ENCODE peak calls at places on chromosomes 2 and 18, in five cellular contexts. One of them, this sample, is unnamed.

GRCh38 chr2:150085478-150085877 is 402.0 kb downstream of the RND3 start:
- DNase-seq in neuronal stem cell: no peak
- DNase-seq in right cardiac atrium: no peak
- DNase-seq in keratinocyte: no peak
- DNase-seq in naive thymus-derived CD4-positive, alpha-beta T cell: no peak
- DNase-seq in this sample: no peak

GRCh38 chr2:112869258-112869842 is 32.8 kb upstream of the IL1B start:
- DNase-seq in neuronal stem cell: no peak
- DNase-seq in right cardiac atrium: peak; percentile 93
- DNase-seq in keratinocyte: peak; percentile 99
- DNase-seq in naive thymus-derived CD4-positive, alpha-beta T cell: no peak
- DNase-seq in this sample: no peak

GRCh38 chr2:204604061-204604460 is 58.8 kb downstream of the PARD3B start:
- DNase-seq in neuronal stem cell: no peak
- DNase-seq in right cardiac atrium: no peak
- DNase-seq in keratinocyte: no peak
- DNase-seq in naive thymus-derived CD4-positive, alpha-beta T cell: no peak
- DNase-seq in this sample: no peak

GRCh38 chr2:134527398-134527797 is 191.4 kb downstream of the TMEM163 start:
- DNase-seq in neuronal stem cell: no peak
- DNase-seq in right cardiac atrium: no peak
- DNase-seq in keratinocyte: no peak
- DNase-seq in naive thymus-derived CD4-positive, alpha-beta T cell: no peak
- DNase-seq in this sample: no peak

GRCh38 chr18:61651880-61652268 is 240.9 kb downstream of the RNF152 start:
- DNase-seq in neuronal stem cell: no peak
- DNase-seq in right cardiac atrium: no peak
- DNase-seq in keratinocyte: no peak
- DNase-seq in naive thymus-derived CD4-positive, alpha-beta T cell: no peak
- DNase-seq in this sample: no peak

GRCh38 chr18:12376034-12376717 is 851 bp downstream of the AFG3L2 start:
- DNase-seq in neuronal stem cell: no peak
- DNase-seq in right cardiac atrium: peak; percentile 64
- DNase-seq in keratinocyte: no peak
- DNase-seq in naive thymus-derived CD4-positive, alpha-beta T cell: peak; percentile 10
- DNase-seq in this sample: peak; percentile 69

GRCh38 chr2:184596819-184597411 is 1.4 kb upstream of the ZNF804A start:
- DNase-seq in neuronal stem cell: peak; percentile 20
- DNase-seq in right cardiac atrium: no peak
- DNase-seq in keratinocyte: no peak
- DNase-seq in naive thymus-derived CD4-positive, alpha-beta T cell: no peak
- DNase-seq in this sample: no peak

GRCh38 chr18:42290318-42291307 is 335.6 kb downstream of the PIK3C3 start:
- DNase-seq in neuronal stem cell: no peak
- DNase-seq in right cardiac atrium: peak; percentile 39
- DNase-seq in keratinocyte: no peak
- DNase-seq in naive thymus-derived CD4-positive, alpha-beta T cell: no peak
- DNase-seq in this sample: no peak

GRCh38 chr2:127844973-127845372 is 13.0 kb downstream of the POLR2D start:
- DNase-seq in neuronal stem cell: no peak
- DNase-seq in right cardiac atrium: peak; percentile 75
- DNase-seq in keratinocyte: no peak
- DNase-seq in naive thymus-derived CD4-positive, alpha-beta T cell: no peak
- DNase-seq in this sample: no peak

GRCh38 chr2:25257931-25258771 is 83.6 kb downstream of the DNMT3A start:
- DNase-seq in neuronal stem cell: no peak
- DNase-seq in right cardiac atrium: peak; percentile 13
- DNase-seq in keratinocyte: no peak
- DNase-seq in naive thymus-derived CD4-positive, alpha-beta T cell: no peak
- DNase-seq in this sample: no peak

GRCh38 chr18:22399949-22400348 is 17.8 kb downstream of the CTAGE1 start:
- DNase-seq in neuronal stem cell: no peak
- DNase-seq in right cardiac atrium: no peak
- DNase-seq in keratinocyte: no peak
- DNase-seq in naive thymus-derived CD4-positive, alpha-beta T cell: no peak
- DNase-seq in this sample: no peak

GRCh38 chr2:234292205-234292954 is 204.5 kb downstream of the ARL4C start:
- DNase-seq in neuronal stem cell: no peak
- DNase-seq in right cardiac atrium: no peak
- DNase-seq in keratinocyte: no peak
- DNase-seq in naive thymus-derived CD4-positive, alpha-beta T cell: peak; percentile 80
- DNase-seq in this sample: no peak

GRCh38 chr2:4247796-4248195 is 544.4 kb downstream of the DCDC2C start:
- DNase-seq in neuronal stem cell: no peak
- DNase-seq in right cardiac atrium: no peak
- DNase-seq in keratinocyte: no peak
- DNase-seq in naive thymus-derived CD4-positive, alpha-beta T cell: no peak
- DNase-seq in this sample: no peak

GRCh38 chr2:112701092-112701491 is 19.7 kb upstream of the NT5DC4 start:
- DNase-seq in neuronal stem cell: no peak
- DNase-seq in right cardiac atrium: no peak
- DNase-seq in keratinocyte: no peak
- DNase-seq in naive thymus-derived CD4-positive, alpha-beta T cell: no peak
- DNase-seq in this sample: peak; percentile 57

GRCh38 chr2:24022975-24023575 is 13.2 kb downstream of the MFSD2B start:
- DNase-seq in neuronal stem cell: no peak
- DNase-seq in right cardiac atrium: no peak
- DNase-seq in keratinocyte: no peak
- DNase-seq in naive thymus-derived CD4-positive, alpha-beta T cell: no peak
- DNase-seq in this sample: no peak

GRCh38 chr2:233408366-233409285 is 54.3 kb downstream of the DGKD start:
- DNase-seq in neuronal stem cell: no peak
- DNase-seq in right cardiac atrium: no peak
- DNase-seq in keratinocyte: no peak
- DNase-seq in naive thymus-derived CD4-positive, alpha-beta T cell: no peak
- DNase-seq in this sample: no peak

GRCh38 chr2:168639501-168639900 is 162.9 kb upstream of the NOSTRIN start:
- DNase-seq in neuronal stem cell: no peak
- DNase-seq in right cardiac atrium: peak; percentile 74
- DNase-seq in keratinocyte: peak; percentile 52
- DNase-seq in naive thymus-derived CD4-positive, alpha-beta T cell: no peak
- DNase-seq in this sample: peak; percentile 96

GRCh38 chr2:151792589-151792988 is 35.6 kb downstream of the ARL5A start:
- DNase-seq in neuronal stem cell: no peak
- DNase-seq in right cardiac atrium: no peak
- DNase-seq in keratinocyte: no peak
- DNase-seq in naive thymus-derived CD4-positive, alpha-beta T cell: no peak
- DNase-seq in this sample: no peak

GRCh38 chr2:142868281-142868762 is 9.1 kb upstream of the KYNU start:
- DNase-seq in neuronal stem cell: no peak
- DNase-seq in right cardiac atrium: peak; percentile 76
- DNase-seq in keratinocyte: peak; percentile 82
- DNase-seq in naive thymus-derived CD4-positive, alpha-beta T cell: no peak
- DNase-seq in this sample: peak; percentile 81

GRCh38 chr2:146837857-146838256 is 1007.0 kb upstream of the ACVR2A start:
- DNase-seq in neuronal stem cell: no peak
- DNase-seq in right cardiac atrium: no peak
- DNase-seq in keratinocyte: no peak
- DNase-seq in naive thymus-derived CD4-positive, alpha-beta T cell: no peak
- DNase-seq in this sample: no peak

GRCh38 chr18:74367905-74368304 is 52.3 kb downstream of the C18orf63 start:
- DNase-seq in neuronal stem cell: no peak
- DNase-seq in right cardiac atrium: no peak
- DNase-seq in keratinocyte: no peak
- DNase-seq in naive thymus-derived CD4-positive, alpha-beta T cell: no peak
- DNase-seq in this sample: no peak

GRCh38 chr2:207092803-207093202 is 72.9 kb downstream of the KLF7 start:
- DNase-seq in neuronal stem cell: no peak
- DNase-seq in right cardiac atrium: no peak
- DNase-seq in keratinocyte: no peak
- DNase-seq in naive thymus-derived CD4-positive, alpha-beta T cell: no peak
- DNase-seq in this sample: no peak

GRCh38 chr2:27954261-27954673 is 63.7 kb downstream of the BABAM2 start:
- DNase-seq in neuronal stem cell: no peak
- DNase-seq in right cardiac atrium: no peak
- DNase-seq in keratinocyte: no peak
- DNase-seq in naive thymus-derived CD4-positive, alpha-beta T cell: no peak
- DNase-seq in this sample: no peak

GRCh38 chr2:191757256-191757655 is 79.3 kb downstream of the NABP1 start:
- DNase-seq in neuronal stem cell: no peak
- DNase-seq in right cardiac atrium: no peak
- DNase-seq in keratinocyte: no peak
- DNase-seq in naive thymus-derived CD4-positive, alpha-beta T cell: no peak
- DNase-seq in this sample: no peak

GRCh38 chr2:219638217-219638947 is 11.0 kb downstream of the SLC4A3 start:
- DNase-seq in neuronal stem cell: no peak
- DNase-seq in right cardiac atrium: peak; percentile 58
- DNase-seq in keratinocyte: no peak
- DNase-seq in naive thymus-derived CD4-positive, alpha-beta T cell: no peak
- DNase-seq in this sample: peak; percentile 53

GRCh38 chr2:110866496-110866895 is 134.1 kb downstream of the ACOXL start:
- DNase-seq in neuronal stem cell: no peak
- DNase-seq in right cardiac atrium: no peak
- DNase-seq in keratinocyte: no peak
- DNase-seq in naive thymus-derived CD4-positive, alpha-beta T cell: no peak
- DNase-seq in this sample: no peak

GRCh38 chr2:147374410-147374811 is 470.4 kb upstream of the ACVR2A start:
- DNase-seq in neuronal stem cell: no peak
- DNase-seq in right cardiac atrium: no peak
- DNase-seq in keratinocyte: no peak
- DNase-seq in naive thymus-derived CD4-positive, alpha-beta T cell: no peak
- DNase-seq in this sample: no peak

GRCh38 chr2:94870392-94871225 is 621 bp upstream of the TEKT4 start:
- DNase-seq in neuronal stem cell: no peak
- DNase-seq in right cardiac atrium: peak; percentile 28
- DNase-seq in keratinocyte: no peak
- DNase-seq in naive thymus-derived CD4-positive, alpha-beta T cell: no peak
- DNase-seq in this sample: no peak

GRCh38 chr2:180411631-180412030 is 404.5 kb upstream of the CWC22 start:
- DNase-seq in neuronal stem cell: no peak
- DNase-seq in right cardiac atrium: no peak
- DNase-seq in keratinocyte: no peak
- DNase-seq in naive thymus-derived CD4-positive, alpha-beta T cell: no peak
- DNase-seq in this sample: no peak

GRCh38 chr2:105111365-105112150 is 73.7 kb downstream of the MRPS9 start:
- DNase-seq in neuronal stem cell: no peak
- DNase-seq in right cardiac atrium: no peak
- DNase-seq in keratinocyte: no peak
- DNase-seq in naive thymus-derived CD4-positive, alpha-beta T cell: no peak
- DNase-seq in this sample: no peak

GRCh38 chr2:196587739-196588138 is 51.8 kb upstream of the CCDC150 start:
- DNase-seq in neuronal stem cell: no peak
- DNase-seq in right cardiac atrium: no peak
- DNase-seq in keratinocyte: no peak
- DNase-seq in naive thymus-derived CD4-positive, alpha-beta T cell: no peak
- DNase-seq in this sample: no peak

DNA sequence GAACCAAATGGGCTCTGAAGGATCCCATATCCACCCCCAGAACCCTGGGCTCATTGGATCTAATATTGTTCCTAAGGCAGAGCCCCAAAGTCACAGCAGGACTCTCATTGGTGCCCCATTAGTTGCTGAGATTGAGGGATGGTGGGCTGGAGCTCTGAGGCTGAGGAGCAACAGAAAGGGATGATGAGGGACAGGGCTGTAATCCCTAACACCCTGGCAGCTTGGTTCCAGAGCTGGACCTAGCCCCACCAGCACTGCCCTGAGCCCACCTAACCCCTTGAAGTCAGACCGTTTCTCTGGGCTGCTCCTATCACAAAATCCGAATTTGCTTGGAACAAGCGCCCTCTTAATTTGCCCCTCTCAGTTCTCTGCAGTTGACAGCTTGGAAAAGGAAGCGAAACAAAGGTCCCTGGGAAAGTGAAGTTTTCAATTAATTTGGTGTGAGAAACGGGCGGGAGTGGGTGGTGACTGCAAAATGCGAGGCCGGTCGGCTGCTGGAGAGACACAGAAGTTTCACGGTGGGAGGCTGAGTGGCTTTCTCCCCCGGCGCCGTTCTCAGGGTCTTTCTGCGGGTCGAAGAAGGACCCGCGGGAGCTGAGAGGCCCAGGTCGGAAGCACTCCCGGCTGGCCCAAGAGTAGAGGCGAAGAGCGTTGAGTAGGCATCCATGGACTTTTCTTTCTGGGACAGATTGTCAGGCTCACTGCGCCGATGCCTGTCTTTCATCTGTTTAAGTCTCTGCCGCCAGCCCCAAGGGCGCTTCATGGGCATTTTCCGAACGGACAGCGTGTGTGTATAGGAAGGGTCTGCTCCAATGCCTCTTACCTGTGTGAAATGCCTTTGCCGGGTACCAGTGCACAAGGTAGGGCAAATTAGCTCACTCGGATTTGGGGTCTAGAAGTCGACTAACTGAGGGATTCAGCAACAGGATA is 927 bp upstream of the HOXD13 start:
- DNase-seq in neuronal stem cell: no peak
- DNase-seq in right cardiac atrium: no peak
- DNase-seq in keratinocyte: no peak
- DNase-seq in naive thymus-derived CD4-positive, alpha-beta T cell: no peak
- DNase-seq in this sample: no peak
- H3K27ac ChIP-seq in neuronal stem cell: no peak overlapping the region
- H3K27ac ChIP-seq in right cardiac atrium: no peak overlapping the region
- H3K27ac ChIP-seq in keratinocyte: no peak overlapping the region
- H3K27ac ChIP-seq in naive thymus-derived CD4-positive, alpha-beta T cell: no peak overlapping the region
- H3K27ac ChIP-seq in this sample: peak overlapping the region; percentile 96

GRCh38 chr2:85758361-85759256 is 4.8 kb downstream of the ATOH8 start:
- DNase-seq in neuronal stem cell: no peak
- DNase-seq in right cardiac atrium: peak; percentile 79
- DNase-seq in keratinocyte: no peak
- DNase-seq in naive thymus-derived CD4-positive, alpha-beta T cell: no peak
- DNase-seq in this sample: no peak
- H3K4me3 ChIP-seq in neuronal stem cell: no peak overlapping the region
- H3K4me3 ChIP-seq in right cardiac atrium: peak overlapping the region; percentile 29
- H3K4me3 ChIP-seq in keratinocyte: no peak overlapping the region
- H3K4me3 ChIP-seq in naive thymus-derived CD4-positive, alpha-beta T cell: no peak overlapping the region
- H3K4me3 ChIP-seq in this sample: no peak overlapping the region

DNA sequence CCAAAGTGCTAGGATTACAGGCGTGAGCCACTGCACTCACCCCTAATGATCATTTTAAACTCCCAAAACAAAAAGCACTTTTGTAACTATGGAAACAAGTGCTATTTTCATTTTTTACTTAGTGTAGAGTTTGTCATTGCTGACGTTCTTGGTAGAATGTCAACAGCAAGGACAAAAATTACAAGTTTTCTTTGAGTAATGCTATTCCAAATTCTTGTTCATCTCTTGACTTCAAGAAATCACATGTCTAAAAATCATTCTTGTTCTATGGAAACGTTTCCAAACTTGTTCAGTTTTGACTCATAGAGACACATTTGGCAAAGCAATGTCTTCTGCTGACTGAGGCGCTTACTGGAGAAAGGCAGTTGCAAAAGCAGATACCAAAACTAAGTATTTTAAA is 82.6 kb downstream of the MBP start:
- DNase-seq in neuronal stem cell: no peak
- DNase-seq in right cardiac atrium: no peak
- DNase-seq in keratinocyte: no peak
- DNase-seq in naive thymus-derived CD4-positive, alpha-beta T cell: no peak
- DNase-seq in this sample: no peak
- H3K27ac ChIP-seq in neuronal stem cell: no peak overlapping the region
- H3K27ac ChIP-seq in right cardiac atrium: no peak overlapping the region
- H3K27ac ChIP-seq in keratinocyte: peak overlapping the region; percentile 38
- H3K27ac ChIP-seq in naive thymus-derived CD4-positive, alpha-beta T cell: no peak overlapping the region
- H3K27ac ChIP-seq in this sample: peak overlapping the region; percentile 38

DNA sequence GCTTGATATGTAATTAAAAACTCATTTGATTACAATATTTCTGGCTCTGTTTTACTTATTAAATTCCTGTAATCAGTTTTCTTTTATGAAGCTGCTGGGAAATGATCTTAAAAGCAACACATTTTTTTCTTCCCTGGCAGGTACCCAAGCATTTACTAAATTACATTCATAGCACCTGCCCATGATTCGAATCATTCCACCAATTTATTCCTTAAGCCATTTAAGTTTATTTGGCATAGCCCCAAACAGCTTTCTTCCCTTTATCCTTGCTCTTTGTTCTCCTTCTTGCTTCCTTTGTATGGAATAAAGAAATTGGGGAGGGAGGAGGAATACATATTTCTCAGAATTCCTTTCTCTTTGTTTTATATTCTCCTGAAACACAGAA is 241.3 kb downstream of the AGPS start:
- DNase-seq in neuronal stem cell: no peak
- DNase-seq in right cardiac atrium: no peak
- DNase-seq in keratinocyte: no peak
- DNase-seq in naive thymus-derived CD4-positive, alpha-beta T cell: no peak
- DNase-seq in this sample: no peak
- H3K4me3 ChIP-seq in neuronal stem cell: no peak overlapping the region
- H3K4me3 ChIP-seq in right cardiac atrium: peak overlapping the region; percentile 60
- H3K4me3 ChIP-seq in keratinocyte: no peak overlapping the region
- H3K4me3 ChIP-seq in naive thymus-derived CD4-positive, alpha-beta T cell: no peak overlapping the region
- H3K4me3 ChIP-seq in this sample: no peak overlapping the region

This sample was measured in sigmoid colon.